ENCODE peak calls at places on chromosomes 11 and 22, in nine cellular contexts. R, F, D, A, B, C, Z, G and H are unnamed samples.

GRCh38 chr11:102430158-102430836 is 22.3 kb downstream of the TMEM123 start:
- DNase-seq in R (no peak), F (peak; percentile 33), D (no peak), A (no peak), B (no peak), C (no peak), Z (no peak), G (no peak), H (no peak)

GRCh38 chr11:15471709-15472404 is 357.1 kb downstream of the INSC start:
- DNase-seq in R (no peak), F (no peak), D (no peak), A (no peak), B (no peak), C (no peak), Z (no peak), G (no peak), H (no peak)

GRCh38 chr11:102361100-102362021 is 14.3 kb downstream of the BIRC2 start:
- DNase-seq in R (no peak), F (no peak), D (no peak), A (no peak), B (no peak), C (no peak), Z (no peak), G (no peak), H (no peak)

GRCh38 chr11:43619863-43620505 is 60.6 kb upstream of the HSD17B12 start:
- DNase-seq in R (no peak), F (no peak), D (no peak), A (no peak), B (no peak), C (no peak), Z (no peak), G (no peak), H (no peak)

GRCh38 chr11:86608251-86608799 is 64.1 kb downstream of the ME3 start:
- DNase-seq in R (peak; percentile 58), F (peak; percentile 85), D (peak; percentile 72), A (peak; percentile 76), B (peak; percentile 81), C (peak; percentile 77), Z (peak; percentile 74), G (peak; percentile 61), H (peak; percentile 57)

GRCh38 chr11:20626279-20626678 is 26.9 kb downstream of the SLC6A5 start:
- DNase-seq in R (no peak), F (no peak), D (no peak), A (no peak), B (no peak), C (no peak), Z (no peak), G (no peak), H (no peak)

GRCh38 chr11:8031248-8032115 is 44.3 kb downstream of the EIF3F start:
- DNase-seq in R (no peak), F (no peak), D (no peak), A (no peak), B (no peak), C (no peak), Z (no peak), G (no peak), H (no peak)

GRCh38 chr11:94417386-94417987 is 16.3 kb upstream of the GPR83 start:
- DNase-seq in R (no peak), F (peak; percentile 69), D (peak; percentile 16), A (peak; percentile 34), B (no peak), C (peak; percentile 31), Z (no peak), G (peak; percentile 11), H (peak; percentile 38)

GRCh38 chr11:86183694-86184093 is 60.9 kb upstream of the EED start:
- DNase-seq in R (no peak), F (peak; percentile 72), D (peak; percentile 75), A (no peak), B (no peak), C (no peak), Z (no peak), G (no peak), H (no peak)

GRCh38 chr11:44941286-44942021 is 9.2 kb downstream of the TP53I11 start:
- DNase-seq in R (no peak), F (no peak), D (no peak), A (no peak), B (no peak), C (no peak), Z (no peak), G (no peak), H (no peak)

GRCh38 chr11:35235944-35236666 is 97.1 kb downstream of the CD44 start:
- DNase-seq in R (no peak), F (no peak), D (peak; percentile 89), A (no peak), B (peak; percentile 89), C (no peak), Z (peak; percentile 92), G (no peak), H (no peak)

GRCh38 chr22:20422271-20422958 is 15.2 kb downstream of the SCARF2 start:
- DNase-seq in R (no peak), F (no peak), D (no peak), A (no peak), B (no peak), C (no peak), Z (no peak), G (no peak), H (no peak)

GRCh38 chr22:49296561-49296960 is 531.1 kb downstream of the BRD1 start:
- DNase-seq in R (peak; percentile 8), F (no peak), D (no peak), A (peak; percentile 7), B (no peak), C (no peak), Z (no peak), G (no peak), H (no peak)

GRCh38 chr11:41189711-41190477 is 269.6 kb downstream of the LRRC4C start:
- DNase-seq in R (no peak), F (no peak), D (no peak), A (no peak), B (no peak), C (no peak), Z (no peak), G (no peak), H (no peak)

GRCh38 chr11:121643530-121644512 is 191.1 kb upstream of the SORL1-AS1 start:
- DNase-seq in R (no peak), F (no peak), D (no peak), A (no peak), B (no peak), C (no peak), Z (no peak), G (no peak), H (no peak)

DNA sequence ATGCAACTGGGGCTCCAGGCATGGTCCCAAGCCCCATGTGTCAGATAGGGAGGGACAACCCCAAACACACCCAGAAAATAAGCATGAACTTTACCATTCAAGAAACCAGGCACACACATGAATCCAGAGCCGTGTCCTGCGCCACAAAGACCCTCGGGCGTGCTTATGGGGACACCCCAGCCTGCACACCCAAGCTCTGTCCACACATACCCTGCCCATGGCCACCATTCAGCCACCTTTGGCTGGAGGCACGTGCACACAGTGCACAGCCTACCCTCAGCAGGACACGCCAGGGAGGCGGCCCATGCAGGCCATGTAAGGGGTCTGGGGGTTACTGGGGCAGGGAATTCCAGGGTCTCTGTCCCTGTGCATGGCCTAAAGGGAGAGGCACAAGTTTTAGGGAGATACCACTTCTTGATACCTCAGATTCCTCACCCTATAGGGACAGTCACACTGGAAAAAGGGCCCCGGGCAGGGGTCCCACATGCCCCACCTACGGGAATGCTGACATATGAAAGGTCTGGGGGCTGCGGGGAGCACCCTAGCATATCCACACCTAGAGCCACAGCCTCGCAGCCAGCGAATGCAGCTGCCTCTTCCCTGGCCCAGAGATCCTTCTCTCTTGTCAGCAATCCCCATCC is 20.6 kb downstream of the PACSIN2 start:
- DNase-seq in R (no peak), F (no peak), D (no peak), A (no peak), B (no peak), C (no peak), Z (no peak), G (no peak), H (no peak)
- H3K4me3 ChIP-seq in R (peak overlapping the region; percentile 50), F (peak overlapping the region; percentile 27), D (no peak overlapping the region), A (no peak overlapping the region), B (peak overlapping the region; percentile 31), C (no peak overlapping the region), Z (no peak overlapping the region), G (no peak overlapping the region), H (peak overlapping the region; percentile 55)

DNA sequence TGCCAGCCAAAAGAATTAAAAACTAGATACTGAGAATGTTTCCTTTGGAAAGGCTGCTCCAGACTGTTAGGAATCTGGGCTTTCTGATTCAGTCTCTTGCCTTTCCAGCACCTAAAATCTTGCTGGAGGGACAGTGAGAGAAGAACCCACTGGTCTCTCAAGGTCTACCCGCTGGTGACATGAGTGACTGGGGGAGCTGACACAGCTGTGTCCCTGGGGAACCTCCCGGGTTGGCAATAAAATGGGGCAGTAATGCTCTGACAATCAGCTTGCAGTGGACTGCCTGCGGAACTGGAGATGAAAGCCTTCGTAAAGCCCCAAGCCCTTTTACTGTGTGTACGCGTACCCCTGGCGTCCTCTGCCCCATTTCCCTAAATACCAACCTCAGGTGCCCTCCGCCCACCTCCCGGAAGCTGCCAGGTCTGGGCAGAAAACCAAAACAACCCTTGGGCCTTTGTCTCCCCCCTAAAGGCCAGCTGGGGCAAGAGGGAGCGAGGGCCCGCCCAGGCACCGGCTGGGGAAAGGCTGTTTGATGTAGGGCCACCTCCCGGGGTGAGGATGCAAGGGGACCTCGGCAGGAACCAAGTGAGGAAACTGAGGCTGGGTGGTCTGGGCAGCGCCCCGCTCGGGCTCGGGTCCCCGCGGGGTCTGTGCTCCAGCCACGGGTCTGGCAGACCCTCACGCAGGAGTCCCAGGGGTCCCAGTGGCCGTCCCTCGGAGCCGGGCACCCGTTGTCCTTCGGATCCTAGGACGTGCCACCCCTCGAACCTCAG is 741 bp downstream of the CARS1 start:
- DNase-seq in R (no peak), F (no peak), D (peak; percentile 16), A (no peak), B (peak; percentile 44), C (no peak), Z (peak; percentile 48), G (no peak), H (no peak)
- H3K27me3 ChIP-seq in R (no peaks in the 10 kb centered on the region), F (no peaks in the 10 kb centered on the region), D (no peaks in the 10 kb centered on the region), A (no peaks in the 10 kb centered on the region), B (no peaks in the 10 kb centered on the region), C (no peaks in the 10 kb centered on the region), Z (no peaks in the 10 kb centered on the region), G (no peaks in the 10 kb centered on the region), H (no peaks in the 10 kb centered on the region)

DNA sequence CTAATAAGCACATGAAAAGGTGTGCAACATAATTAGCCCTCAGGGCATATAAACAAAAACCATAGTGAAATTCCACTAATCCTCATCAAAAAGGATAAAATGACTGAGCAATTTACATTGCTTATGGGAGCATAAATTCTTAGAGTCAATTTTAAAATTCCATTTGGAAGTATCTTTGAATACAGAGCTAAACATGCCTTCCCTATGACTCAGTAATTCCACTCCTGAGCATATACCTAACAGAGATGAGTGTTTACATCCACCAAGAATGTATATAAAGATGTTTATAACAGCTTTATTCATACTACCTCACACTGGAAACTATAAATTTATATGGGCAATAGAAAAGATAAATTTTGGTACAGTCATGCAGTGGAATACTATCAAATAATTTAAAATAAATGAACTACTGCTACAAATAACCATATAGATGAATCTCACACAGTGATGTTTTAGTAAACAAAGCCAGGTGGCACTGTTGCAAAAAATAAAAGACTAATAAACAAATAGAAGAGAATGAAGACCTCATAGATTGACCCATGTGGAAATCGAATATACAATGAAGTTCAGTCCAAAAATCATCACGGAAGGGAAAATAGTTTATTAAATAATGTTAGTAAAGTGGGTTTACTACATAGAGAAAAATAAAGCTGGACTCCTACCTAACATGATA is 8.2 kb upstream of the OR2D2 start:
- DNase-seq in R (no peak), F (no peak), D (no peak), A (no peak), B (no peak), C (no peak), Z (no peak), G (no peak), H (no peak)
- TF ChIP-seq CTCF in R (peak; percentile 3), F (no peak), D (peak; percentile 16), A (no peak), B (no peak), C (no peak), Z (no peak), G (no peak), H (no peak)

GRCh38 chr11:109522116-109522755 is 100.2 kb downstream of the C11orf87 start:
- DNase-seq in R (no peak), F (no peak), D (no peak), A (no peak), B (no peak), C (no peak), Z (no peak), G (peak; percentile 6), H (no peak)
- H3K4me3 ChIP-seq in R (no peak overlapping the region), F (no peak overlapping the region), D (no peak overlapping the region), A (no peak overlapping the region), B (no peak overlapping the region), C (no peak overlapping the region), Z (no peak overlapping the region), G (no peak overlapping the region), H (no peak overlapping the region)